ENCODE peak calls at places on chromosomes 12 and 14, in eight cellular contexts. M is HTR-8/SVneo, P is GM23338, D is GM10248, U is COR-L47, K is NCI-H1092, T is left cardiac atrium, G is cerebellar nuclear complex. A is an unnamed sample.

GRCh38 chr14:47422191-47422590 is 253.2 kb downstream of the MDGA2 start:
- DNase-seq in M (no peak), P (peak), D (no peak), U (no peak), K (no peak), T (no peak), G (no peak), A (no peak)

GRCh38 chr12:57891639-57892228 is 45.2 kb upstream of the CTDSP2 start:
- DNase-seq in M (no peak), P (no peak), D (no peak), U (no peak), K (no peak), T (no peak), G (no peak), A (no peak)

GRCh38 chr12:52356762-52357580 is 10.3 kb downstream of the KRT85 start:
- DNase-seq in M (no peak), P (no peak), D (no peak), U (no peak), K (no peak), T (no peak), G (no peak), A (no peak)

GRCh38 chr12:110159671-110160245 is 35.6 kb downstream of the IFT81 start:
- DNase-seq in M (no peak), P (no peak), D (no peak), U (no peak), K (no peak), T (no peak), G (no peak), A (no peak)

GRCh38 chr12:130761537-130762318 is 45.6 kb upstream of the RIMBP2 start:
- DNase-seq in M (peak), P (peak), D (peak), U (peak), K (peak), T (peak), G (no peak), A (peak)

GRCh38 chr12:18422849-18423248 is 161.5 kb downstream of the PIK3C2G start:
- DNase-seq in M (no peak), P (no peak), D (no peak), U (no peak), K (no peak), T (no peak), G (no peak), A (no peak)

GRCh38 chr14:57329833-57330232 is 60.6 kb upstream of the NAA30 start:
- DNase-seq in M (no peak), P (no peak), D (no peak), U (no peak), K (no peak), T (no peak), G (no peak), A (no peak)

GRCh38 chr14:99803803-99804202 is 10.6 kb downstream of the EML1 start:
- DNase-seq in M (no peak), P (no peak), D (no peak), U (peak), K (no peak), T (no peak), G (no peak), A (peak)

GRCh38 chr14:44995770-44996294 is 33.8 kb downstream of the TOGARAM1 start:
- DNase-seq in M (no peak), P (no peak), D (no peak), U (no peak), K (no peak), T (no peak), G (no peak), A (no peak)

GRCh38 chr12:75302225-75302624 is 27.9 kb downstream of the CAPS2 start:
- DNase-seq in M (no peak), P (no peak), D (no peak), U (no peak), K (no peak), T (no peak), G (no peak), A (no peak)

GRCh38 chr12:62848418-62848817 is 86.5 kb downstream of the PPM1H start:
- DNase-seq in M (peak), P (no peak), D (no peak), U (no peak), K (no peak), T (no peak), G (no peak), A (no peak)

GRCh38 chr12:20268121-20268732 is 100.1 kb upstream of the PDE3A start:
- DNase-seq in M (no peak), P (peak), D (no peak), U (no peak), K (no peak), T (no peak), G (no peak), A (no peak)

GRCh38 chr14:45112886-45113772 is 21.2 kb downstream of the FKBP3 start:
- DNase-seq in M (no peak), P (no peak), D (no peak), U (no peak), K (no peak), T (no peak), G (no peak), A (no peak)

GRCh38 chr12:75364918-75365317 is 26.0 kb upstream of the GLIPR1L2 start:
- DNase-seq in M (no peak), P (no peak), D (no peak), U (no peak), K (no peak), T (no peak), G (no peak), A (peak)

GRCh38 chr14:92408186-92408585 is 85.2 kb downstream of the SLC24A4 start:
- DNase-seq in M (no peak), P (no peak), D (no peak), U (peak), K (no peak), T (no peak), G (no peak), A (no peak)

GRCh38 chr12:93573552-93574223 is 1.2 kb downstream of the SOCS2 start:
- DNase-seq in M (no peak), P (peak), D (no peak), U (no peak), K (no peak), T (no peak), G (no peak), A (no peak)

GRCh38 chr12:66453111-66453510 is 150.8 kb downstream of the HELB start:
- DNase-seq in M (no peak), P (no peak), D (no peak), U (peak), K (no peak), T (no peak), G (no peak), A (peak)

GRCh38 chr14:62691613-62692489 is 353.4 kb downstream of the KCNH5 start:
- DNase-seq in M (peak), P (no peak), D (no peak), U (peak), K (no peak), T (peak), G (no peak), A (peak)

GRCh38 chr12:108861878-108862587 is 4.7 kb upstream of the SSH1 start:
- DNase-seq in M (no peak), P (no peak), D (peak), U (no peak), K (no peak), T (no peak), G (no peak), A (no peak)

GRCh38 chr12:56267443-56268071 is 815 bp downstream of the COQ10A start:
- DNase-seq in M (no peak), P (peak), D (no peak), U (no peak), K (no peak), T (no peak), G (no peak), A (no peak)

GRCh38 chr12:118611295-118611694 is 234.9 kb downstream of the SUDS3 start:
- DNase-seq in M (no peak), P (peak), D (no peak), U (no peak), K (no peak), T (peak), G (no peak), A (no peak)

GRCh38 chr12:118742426-118742825 is 238.9 kb upstream of the SRRM4 start:
- DNase-seq in M (no peak), P (no peak), D (no peak), U (no peak), K (no peak), T (no peak), G (no peak), A (no peak)

GRCh38 chr14:86777950-86778602 is 1214.9 kb downstream of the GALC start:
- DNase-seq in M (no peak), P (no peak), D (no peak), U (no peak), K (no peak), T (no peak), G (no peak), A (no peak)

A was measured in NCI-H1417.